ENCODE peak calls at places on chromosome 20, in ten cellular contexts. One of them, this sample, is unnamed.

GRCh38 chr20:23132930-23133559 is 46.9 kb upstream of the CD93 start:
- DNase-seq in tibial nerve: no peak
- DNase-seq in fibroblast of lung: no peak
- DNase-seq in caudate nucleus: no peak
- DNase-seq in esophagus muscularis mucosa: no peak
- DNase-seq in endothelial cell of umbilical vein: peak
- DNase-seq in heart left ventricle: peak
- DNase-seq in heart right ventricle: peak
- DNase-seq in CD8-positive, alpha-beta memory T cell: no peak
- DNase-seq in prostate gland: no peak
- DNase-seq in this sample: no peak

GRCh38 chr20:46309945-46310344 is 1.6 kb upstream of the CDH22 start:
- DNase-seq in fibroblast of lung: no peak
- DNase-seq in caudate nucleus: no peak
- DNase-seq in CD8-positive, alpha-beta memory T cell: no peak
- DNase-seq in heart left ventricle: no peak
- DNase-seq in prostate gland: no peak
- DNase-seq in heart right ventricle: no peak
- DNase-seq in endothelial cell of umbilical vein: no peak
- DNase-seq in esophagus muscularis mucosa: no peak
- DNase-seq in tibial nerve: no peak
- DNase-seq in this sample: no peak

GRCh38 chr20:45373353-45374100 is 4.6 kb downstream of the TP53TG5 start:
- DNase-seq in fibroblast of lung: peak
- DNase-seq in CD8-positive, alpha-beta memory T cell: peak
- DNase-seq in tibial nerve: peak
- DNase-seq in heart left ventricle: peak
- DNase-seq in heart right ventricle: peak
- DNase-seq in caudate nucleus: peak
- DNase-seq in endothelial cell of umbilical vein: peak
- DNase-seq in esophagus muscularis mucosa: peak
- DNase-seq in prostate gland: peak
- DNase-seq in this sample: peak

GRCh38 chr20:48722737-48723191 is 105.0 kb downstream of the PREX1 start:
- DNase-seq in tibial nerve: no peak
- DNase-seq in heart right ventricle: no peak
- DNase-seq in heart left ventricle: no peak
- DNase-seq in esophagus muscularis mucosa: no peak
- DNase-seq in caudate nucleus: no peak
- DNase-seq in fibroblast of lung: peak
- DNase-seq in endothelial cell of umbilical vein: peak
- DNase-seq in CD8-positive, alpha-beta memory T cell: no peak
- DNase-seq in prostate gland: peak
- DNase-seq in this sample: no peak

GRCh38 chr20:48826883-48827771 is 672 bp downstream of the PREX1 start:
- DNase-seq in caudate nucleus: no peak
- DNase-seq in CD8-positive, alpha-beta memory T cell: peak
- DNase-seq in tibial nerve: no peak
- DNase-seq in fibroblast of lung: peak
- DNase-seq in heart left ventricle: no peak
- DNase-seq in prostate gland: no peak
- DNase-seq in esophagus muscularis mucosa: no peak
- DNase-seq in heart right ventricle: peak
- DNase-seq in endothelial cell of umbilical vein: peak
- DNase-seq in this sample: no peak

GRCh38 chr20:39983655-39984054 is 705.4 kb downstream of the MAFB start:
- DNase-seq in heart left ventricle: no peak
- DNase-seq in esophagus muscularis mucosa: no peak
- DNase-seq in prostate gland: no peak
- DNase-seq in caudate nucleus: no peak
- DNase-seq in heart right ventricle: no peak
- DNase-seq in fibroblast of lung: no peak
- DNase-seq in tibial nerve: no peak
- DNase-seq in endothelial cell of umbilical vein: no peak
- DNase-seq in CD8-positive, alpha-beta memory T cell: no peak
- DNase-seq in this sample: no peak

GRCh38 chr20:64091340-64091739 is 7.1 kb upstream of the LKAAEAR1 start:
- DNase-seq in endothelial cell of umbilical vein: no peak
- DNase-seq in caudate nucleus: no peak
- DNase-seq in tibial nerve: no peak
- DNase-seq in fibroblast of lung: no peak
- DNase-seq in prostate gland: no peak
- DNase-seq in heart right ventricle: no peak
- DNase-seq in esophagus muscularis mucosa: no peak
- DNase-seq in CD8-positive, alpha-beta memory T cell: no peak
- DNase-seq in heart left ventricle: no peak
- DNase-seq in this sample: no peak

GRCh38 chr20:1820137-1821074 is 74.8 kb upstream of the SIRPA start:
- DNase-seq in CD8-positive, alpha-beta memory T cell: no peak
- DNase-seq in heart left ventricle: no peak
- DNase-seq in fibroblast of lung: peak
- DNase-seq in tibial nerve: no peak
- DNase-seq in endothelial cell of umbilical vein: no peak
- DNase-seq in caudate nucleus: no peak
- DNase-seq in esophagus muscularis mucosa: no peak
- DNase-seq in prostate gland: no peak
- DNase-seq in heart right ventricle: no peak
- DNase-seq in this sample: no peak

GRCh38 chr20:2314759-2315439 is 19.1 kb downstream of the TGM3 start:
- DNase-seq in fibroblast of lung: peak
- DNase-seq in prostate gland: no peak
- DNase-seq in esophagus muscularis mucosa: no peak
- DNase-seq in CD8-positive, alpha-beta memory T cell: no peak
- DNase-seq in heart left ventricle: peak
- DNase-seq in tibial nerve: peak
- DNase-seq in caudate nucleus: no peak
- DNase-seq in endothelial cell of umbilical vein: no peak
- DNase-seq in heart right ventricle: peak
- DNase-seq in this sample: no peak

GRCh38 chr20:46206025-46206424 is 87.9 kb downstream of the CD40 start:
- DNase-seq in fibroblast of lung: peak
- DNase-seq in esophagus muscularis mucosa: no peak
- DNase-seq in endothelial cell of umbilical vein: peak
- DNase-seq in heart left ventricle: peak
- DNase-seq in prostate gland: no peak
- DNase-seq in tibial nerve: no peak
- DNase-seq in caudate nucleus: no peak
- DNase-seq in CD8-positive, alpha-beta memory T cell: no peak
- DNase-seq in heart right ventricle: no peak
- DNase-seq in this sample: no peak

GRCh38 chr20:12982098-12982497 is 26.7 kb upstream of the SPTLC3 start:
- DNase-seq in endothelial cell of umbilical vein: no peak
- DNase-seq in tibial nerve: no peak
- DNase-seq in heart left ventricle: no peak
- DNase-seq in prostate gland: no peak
- DNase-seq in fibroblast of lung: no peak
- DNase-seq in CD8-positive, alpha-beta memory T cell: no peak
- DNase-seq in esophagus muscularis mucosa: no peak
- DNase-seq in heart right ventricle: no peak
- DNase-seq in caudate nucleus: no peak
- DNase-seq in this sample: no peak

GRCh38 chr20:12984069-12984765 is 24.6 kb upstream of the SPTLC3 start:
- DNase-seq in tibial nerve: no peak
- DNase-seq in endothelial cell of umbilical vein: no peak
- DNase-seq in fibroblast of lung: peak
- DNase-seq in esophagus muscularis mucosa: no peak
- DNase-seq in prostate gland: no peak
- DNase-seq in caudate nucleus: no peak
- DNase-seq in heart left ventricle: no peak
- DNase-seq in heart right ventricle: no peak
- DNase-seq in CD8-positive, alpha-beta memory T cell: no peak
- DNase-seq in this sample: no peak

GRCh38 chr20:12989586-12989985 is 19.2 kb upstream of the SPTLC3 start:
- DNase-seq in heart right ventricle: no peak
- DNase-seq in heart left ventricle: no peak
- DNase-seq in fibroblast of lung: no peak
- DNase-seq in esophagus muscularis mucosa: no peak
- DNase-seq in caudate nucleus: no peak
- DNase-seq in CD8-positive, alpha-beta memory T cell: no peak
- DNase-seq in endothelial cell of umbilical vein: no peak
- DNase-seq in tibial nerve: no peak
- DNase-seq in prostate gland: no peak
- DNase-seq in this sample: no peak

GRCh38 chr20:12987261-12987660 is 21.5 kb upstream of the SPTLC3 start:
- DNase-seq in endothelial cell of umbilical vein: no peak
- DNase-seq in esophagus muscularis mucosa: no peak
- DNase-seq in caudate nucleus: no peak
- DNase-seq in tibial nerve: no peak
- DNase-seq in prostate gland: no peak
- DNase-seq in heart right ventricle: no peak
- DNase-seq in fibroblast of lung: no peak
- DNase-seq in heart left ventricle: no peak
- DNase-seq in CD8-positive, alpha-beta memory T cell: no peak
- DNase-seq in this sample: no peak

DNA sequence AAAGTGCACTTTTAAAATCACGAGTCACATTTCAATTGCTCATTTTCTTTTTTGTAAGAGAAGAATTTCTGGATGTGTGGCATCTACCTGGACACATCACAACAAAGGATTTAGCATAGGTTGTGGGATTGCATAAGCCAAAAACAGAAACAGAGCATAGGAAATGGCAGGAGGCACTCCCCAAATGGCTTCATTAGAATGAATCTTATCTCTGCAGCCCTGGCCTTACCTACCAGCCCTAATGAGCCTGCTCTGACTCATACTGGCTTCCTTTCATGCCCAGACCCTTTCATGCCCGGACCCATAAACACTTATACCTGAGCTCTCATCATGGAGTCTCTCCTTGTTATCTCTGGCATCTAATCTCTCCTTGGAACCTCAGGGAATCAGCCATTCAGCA is 23.9 kb upstream of the SPTLC3 start:
- DNase-seq in heart left ventricle: no peak
- DNase-seq in heart right ventricle: no peak
- DNase-seq in fibroblast of lung: no peak
- DNase-seq in prostate gland: no peak
- DNase-seq in endothelial cell of umbilical vein: no peak
- DNase-seq in tibial nerve: no peak
- DNase-seq in CD8-positive, alpha-beta memory T cell: no peak
- DNase-seq in caudate nucleus: no peak
- DNase-seq in esophagus muscularis mucosa: no peak
- DNase-seq in this sample: no peak
- H3K27ac ChIP-seq in heart left ventricle: no peak
- H3K27ac ChIP-seq in heart right ventricle: no peak
- H3K27ac ChIP-seq in fibroblast of lung: no peak
- H3K27ac ChIP-seq in prostate gland: no peak
- H3K27ac ChIP-seq in endothelial cell of umbilical vein: no peak
- H3K27ac ChIP-seq in tibial nerve: no peak
- H3K27ac ChIP-seq in CD8-positive, alpha-beta memory T cell: no peak
- H3K27ac ChIP-seq in caudate nucleus: no peak
- H3K27ac ChIP-seq in esophagus muscularis mucosa: no peak
- H3K27ac ChIP-seq in this sample: no peak

DNA sequence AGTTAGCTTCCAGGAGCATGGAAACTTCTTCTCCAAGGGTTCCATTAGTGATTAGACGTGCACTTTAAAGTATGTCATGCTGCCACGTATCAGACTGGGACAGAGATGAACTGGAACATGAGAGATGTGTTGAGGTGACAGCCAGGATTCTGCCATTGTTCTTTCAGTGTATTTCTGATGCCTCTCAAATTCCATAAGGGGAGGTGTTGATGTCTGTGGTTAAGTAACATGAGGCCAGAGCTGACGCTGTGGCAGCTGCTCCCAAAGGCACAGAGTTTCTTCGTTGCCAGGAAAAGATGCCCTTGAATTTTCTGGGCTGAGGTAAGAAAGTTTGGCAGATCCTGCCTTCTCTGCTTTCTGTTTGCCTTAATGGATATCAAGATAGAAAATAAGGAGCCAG is 63.5 kb downstream of the TRMT6 start:
- DNase-seq in fibroblast of lung: peak
- DNase-seq in esophagus muscularis mucosa: no peak
- DNase-seq in heart left ventricle: peak
- DNase-seq in caudate nucleus: no peak
- DNase-seq in tibial nerve: no peak
- DNase-seq in endothelial cell of umbilical vein: no peak
- DNase-seq in heart right ventricle: peak
- DNase-seq in CD8-positive, alpha-beta memory T cell: no peak
- DNase-seq in prostate gland: no peak
- DNase-seq in this sample: no peak
- H3K27ac ChIP-seq in fibroblast of lung: no peak
- H3K27ac ChIP-seq in esophagus muscularis mucosa: no peak
- H3K27ac ChIP-seq in heart left ventricle: peak
- H3K27ac ChIP-seq in caudate nucleus: no peak
- H3K27ac ChIP-seq in tibial nerve: no peak
- H3K27ac ChIP-seq in endothelial cell of umbilical vein: no peak
- H3K27ac ChIP-seq in heart right ventricle: peak
- H3K27ac ChIP-seq in CD8-positive, alpha-beta memory T cell: no peak
- H3K27ac ChIP-seq in prostate gland: no peak
- H3K27ac ChIP-seq in this sample: no peak

GRCh38 chr20:62388839-62389600 is 2.1 kb downstream of the RPS21 start:
- DNase-seq in prostate gland: no peak
- DNase-seq in CD8-positive, alpha-beta memory T cell: no peak
- DNase-seq in heart right ventricle: no peak
- DNase-seq in endothelial cell of umbilical vein: no peak
- DNase-seq in esophagus muscularis mucosa: no peak
- DNase-seq in fibroblast of lung: no peak
- DNase-seq in caudate nucleus: no peak
- DNase-seq in tibial nerve: no peak
- DNase-seq in heart left ventricle: no peak
- DNase-seq in this sample: no peak
- H3K27ac ChIP-seq in prostate gland: no peak
- H3K27ac ChIP-seq in CD8-positive, alpha-beta memory T cell: no peak
- H3K27ac ChIP-seq in heart right ventricle: no peak
- H3K27ac ChIP-seq in endothelial cell of umbilical vein: no peak
- H3K27ac ChIP-seq in esophagus muscularis mucosa: no peak
- H3K27ac ChIP-seq in fibroblast of lung: no peak
- H3K27ac ChIP-seq in caudate nucleus: no peak
- H3K27ac ChIP-seq in tibial nerve: no peak
- H3K27ac ChIP-seq in heart left ventricle: no peak
- H3K27ac ChIP-seq in this sample: no peak

DNA sequence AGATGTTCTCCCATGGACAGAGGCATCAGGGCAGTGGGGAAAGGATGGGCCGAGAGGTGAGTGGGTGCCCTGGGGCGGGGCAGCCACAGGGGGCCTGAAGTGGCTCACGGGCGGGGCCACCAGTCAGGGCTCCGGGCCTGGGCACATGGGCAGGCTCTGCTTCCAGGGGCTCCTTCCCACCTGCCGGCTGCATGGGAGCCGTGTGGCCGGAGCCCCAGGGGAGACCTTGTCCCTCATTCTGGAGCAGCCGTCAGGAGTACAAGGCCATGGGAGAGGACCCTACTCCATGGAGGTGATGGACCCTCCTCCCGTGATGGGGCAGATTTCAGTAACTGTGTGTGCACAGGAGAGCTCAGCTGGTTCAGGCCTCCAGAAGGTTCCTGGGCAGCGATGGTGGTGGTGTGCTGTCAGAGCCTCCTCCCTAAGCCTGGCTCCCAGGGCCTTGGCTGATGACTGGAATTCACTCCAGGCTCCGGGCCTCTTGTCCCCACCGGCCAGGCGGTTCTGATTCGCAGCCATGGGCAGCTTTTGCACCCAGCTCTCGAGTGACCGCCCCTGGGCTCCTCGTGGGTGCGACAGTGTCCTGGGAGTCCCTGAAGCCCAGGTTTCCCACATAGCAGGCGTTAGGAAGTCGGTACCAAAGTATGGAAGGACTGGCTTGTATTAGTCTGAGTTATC is 6.2 kb downstream of the SLCO4A1 start:
- DNase-seq in CD8-positive, alpha-beta memory T cell: no peak
- DNase-seq in heart right ventricle: no peak
- DNase-seq in esophagus muscularis mucosa: no peak
- DNase-seq in caudate nucleus: no peak
- DNase-seq in prostate gland: no peak
- DNase-seq in heart left ventricle: no peak
- DNase-seq in fibroblast of lung: no peak
- DNase-seq in endothelial cell of umbilical vein: no peak
- DNase-seq in tibial nerve: no peak
- DNase-seq in this sample: no peak
- H3K27ac ChIP-seq in CD8-positive, alpha-beta memory T cell: no peak
- H3K27ac ChIP-seq in heart right ventricle: peak
- H3K27ac ChIP-seq in esophagus muscularis mucosa: peak
- H3K27ac ChIP-seq in caudate nucleus: no peak
- H3K27ac ChIP-seq in prostate gland: peak
- H3K27ac ChIP-seq in heart left ventricle: peak
- H3K27ac ChIP-seq in fibroblast of lung: no peak
- H3K27ac ChIP-seq in endothelial cell of umbilical vein: no peak
- H3K27ac ChIP-seq in tibial nerve: peak
- H3K27ac ChIP-seq in this sample: no peak

This sample was measured in substantia nigra.